ENCODE peak calls at places on chromosomes 4 and X, in four cellular contexts. I is CD4-positive, alpha-beta memory T cell; P is HuH-7; E is glomerular endothelial cell. H is an unnamed sample.

GRCh38 chr4:103786014-103786413 is 66.2 kb upstream of the TACR3 start:
- DNase-seq in I (no peak), P (peak; percentile 10), E (peak; percentile 20), H (peak; percentile 62)

GRCh38 chr4:5816851-5817375 is 76.0 kb downstream of the CRMP1 start:
- DNase-seq in I (no peak), P (no peak), E (no peak), H (no peak)

GRCh38 chr4:184024637-184025036 is 119.5 kb downstream of the STOX2 start:
- DNase-seq in I (no peak), P (no peak), E (no peak), H (no peak)

GRCh38 chr4:173121044-173121685 is 47.4 kb upstream of the GALNT7 start:
- DNase-seq in I (no peak), P (peak; percentile 11), E (no peak), H (peak; percentile 52)

GRCh38 chrX:33204889-33205288 is 6.5 kb downstream of the DMD start:
- DNase-seq in I (no peak), P (no peak), E (no peak), H (no peak)

GRCh38 chr4:29717658-29718057 is 1002.5 kb upstream of the PCDH7 start:
- DNase-seq in I (no peak), P (no peak), E (no peak), H (no peak)

GRCh38 chr4:38155589-38156294 is 195.5 kb downstream of the PTTG2 start:
- DNase-seq in I (no peak), P (no peak), E (no peak), H (no peak)

GRCh38 chrX:26026179-26026578 is 112.0 kb upstream of the MAGEB18 start:
- DNase-seq in I (no peak), P (no peak), E (no peak), H (peak; percentile 19)

GRCh38 chr4:47270226-47270888 is 193.1 kb downstream of the COMMD8 start:
- DNase-seq in I (no peak), P (no peak), E (no peak), H (no peak)

GRCh38 chr4:9811796-9812195 is 30.4 kb downstream of the DRD5 start:
- DNase-seq in I (no peak), P (no peak), E (no peak), H (no peak)

GRCh38 chr4:110480031-110480549 is 4.1 kb downstream of the ENPEP start:
- DNase-seq in I (no peak), P (no peak), E (no peak), H (peak; percentile 93)

GRCh38 chrX:71859637-71860036 is 51.0 kb upstream of the NHSL2 start:
- DNase-seq in I (peak; percentile 42), P (peak; percentile 16), E (peak; percentile 9), H (peak; percentile 44)

GRCh38 chr4:8218371-8219050 is 19.4 kb downstream of the SH3TC1 start:
- DNase-seq in I (peak; percentile 44), P (no peak), E (no peak), H (no peak)

GRCh38 chrX:40644175-40644574 is 3.2 kb downstream of the CXorf38 start:
- DNase-seq in I (no peak), P (no peak), E (no peak), H (peak; percentile 76)

GRCh38 chr4:153364061-153364460 is 19.6 kb downstream of the MND1 start:
- DNase-seq in I (no peak), P (no peak), E (no peak), H (no peak)

GRCh38 chrX:136147320-136147901 is at the start of gene FHL1:
- DNase-seq in I (peak; percentile 58), P (peak; percentile 15), E (no peak), H (peak; percentile 21)

GRCh38 chrX:108312011-108312410 is 126.2 kb downstream of the COL4A6 start:
- DNase-seq in I (no peak), P (no peak), E (no peak), H (no peak)

GRCh38 chr4:171521726-171522125 is 291.5 kb upstream of the GALNTL6 start:
- DNase-seq in I (no peak), P (no peak), E (no peak), H (no peak)

GRCh38 chr4:181502611-181503010 is 740.6 kb upstream of the TENM3 start:
- DNase-seq in I (no peak), P (no peak), E (no peak), H (no peak)

GRCh38 chr4:2755821-2756690 is at the start of gene TNIP2:
- DNase-seq in I (peak; percentile 81), P (peak; percentile 89), E (no peak), H (peak; percentile 76)

GRCh38 chrX:133402042-133402453 is 13.2 kb downstream of the GPC4 start:
- DNase-seq in I (no peak), P (no peak), E (no peak), H (peak; percentile 52)

GRCh38 chrX:127112726-127113125 is 293.2 kb downstream of the PRR32 start:
- DNase-seq in I (no peak), P (no peak), E (no peak), H (no peak)

GRCh38 chrX:50157545-50158125 is 43.2 kb downstream of the AKAP4 start:
- DNase-seq in I (no peak), P (no peak), E (no peak), H (peak; percentile 23)

GRCh38 chr4:140061194-140061593 is 92.8 kb downstream of the MAML3 start:
- DNase-seq in I (no peak), P (no peak), E (no peak), H (peak; percentile 56)

GRCh38 chr4:106011387-106011786 is 116.1 kb downstream of the NPNT start:
- DNase-seq in I (no peak), P (no peak), E (no peak), H (no peak)

GRCh38 chr4:17587094-17587822 is 10.3 kb downstream of the LAP3 start:
- DNase-seq in I (no peak), P (no peak), E (no peak), H (no peak)